ENCODE peak calls at places on chromosomes 2 and 18, in six cellular contexts. One of them, this sample, is unnamed.

GRCh38 chr2:31246184-31246852 is 12.4 kb downstream of the EHD3 start:
- DNase-seq in stimulated activated CD4-positive, alpha-beta T cell treated with anti-CD3 and anti-CD28 coated beads, Interleukin-15, amount 100 ng/mL, for 1 hour: no peak
- DNase-seq in RWPE2: no peak
- DNase-seq in astrocyte of the cerebellum: no peak
- DNase-seq in hypothalamus: no peak
- DNase-seq in lower leg skin: no peak
- DNase-seq in this sample: no peak

GRCh38 chr2:212995920-212996319 is 155.5 kb downstream of the IKZF2 start:
- DNase-seq in stimulated activated CD4-positive, alpha-beta T cell treated with anti-CD3 and anti-CD28 coated beads, Interleukin-15, amount 100 ng/mL, for 1 hour: no peak
- DNase-seq in RWPE2: no peak
- DNase-seq in astrocyte of the cerebellum: peak
- DNase-seq in hypothalamus: no peak
- DNase-seq in lower leg skin: no peak
- DNase-seq in this sample: no peak

GRCh38 chr2:170715932-170716777 is 1.0 kb downstream of the SP5 start:
- DNase-seq in stimulated activated CD4-positive, alpha-beta T cell treated with anti-CD3 and anti-CD28 coated beads, Interleukin-15, amount 100 ng/mL, for 1 hour: no peak
- DNase-seq in RWPE2: no peak
- DNase-seq in astrocyte of the cerebellum: no peak
- DNase-seq in hypothalamus: no peak
- DNase-seq in lower leg skin: no peak
- DNase-seq in this sample: no peak

GRCh38 chr2:166961933-166962332 is 73.7 kb downstream of the XIRP2 start:
- DNase-seq in stimulated activated CD4-positive, alpha-beta T cell treated with anti-CD3 and anti-CD28 coated beads, Interleukin-15, amount 100 ng/mL, for 1 hour: no peak
- DNase-seq in RWPE2: no peak
- DNase-seq in astrocyte of the cerebellum: no peak
- DNase-seq in hypothalamus: no peak
- DNase-seq in lower leg skin: no peak
- DNase-seq in this sample: no peak

GRCh38 chr2:96768083-96768561 is 7.4 kb downstream of the CNNM4 start:
- DNase-seq in stimulated activated CD4-positive, alpha-beta T cell treated with anti-CD3 and anti-CD28 coated beads, Interleukin-15, amount 100 ng/mL, for 1 hour: no peak
- DNase-seq in RWPE2: no peak
- DNase-seq in astrocyte of the cerebellum: no peak
- DNase-seq in hypothalamus: no peak
- DNase-seq in lower leg skin: no peak
- DNase-seq in this sample: no peak

GRCh38 chr2:47046271-47046670 is 108.8 kb downstream of the STPG4 start:
- DNase-seq in stimulated activated CD4-positive, alpha-beta T cell treated with anti-CD3 and anti-CD28 coated beads, Interleukin-15, amount 100 ng/mL, for 1 hour: no peak
- DNase-seq in RWPE2: no peak
- DNase-seq in astrocyte of the cerebellum: no peak
- DNase-seq in hypothalamus: peak
- DNase-seq in lower leg skin: no peak
- DNase-seq in this sample: no peak

GRCh38 chr18:43935051-43935412 is 657.7 kb upstream of the SYT4 start:
- DNase-seq in stimulated activated CD4-positive, alpha-beta T cell treated with anti-CD3 and anti-CD28 coated beads, Interleukin-15, amount 100 ng/mL, for 1 hour: no peak
- DNase-seq in RWPE2: no peak
- DNase-seq in astrocyte of the cerebellum: peak
- DNase-seq in hypothalamus: no peak
- DNase-seq in lower leg skin: no peak
- DNase-seq in this sample: no peak

GRCh38 chr2:156803967-156804366 is 367.8 kb downstream of the GPD2 start:
- DNase-seq in stimulated activated CD4-positive, alpha-beta T cell treated with anti-CD3 and anti-CD28 coated beads, Interleukin-15, amount 100 ng/mL, for 1 hour: no peak
- DNase-seq in RWPE2: no peak
- DNase-seq in astrocyte of the cerebellum: no peak
- DNase-seq in hypothalamus: no peak
- DNase-seq in lower leg skin: no peak
- DNase-seq in this sample: no peak

GRCh38 chr2:105674859-105675541 is 69.7 kb upstream of the NCK2 start:
- DNase-seq in stimulated activated CD4-positive, alpha-beta T cell treated with anti-CD3 and anti-CD28 coated beads, Interleukin-15, amount 100 ng/mL, for 1 hour: no peak
- DNase-seq in RWPE2: no peak
- DNase-seq in astrocyte of the cerebellum: no peak
- DNase-seq in hypothalamus: no peak
- DNase-seq in lower leg skin: no peak
- DNase-seq in this sample: no peak

GRCh38 chr18:59742325-59743111 is 45.3 kb upstream of the CCBE1 start:
- DNase-seq in stimulated activated CD4-positive, alpha-beta T cell treated with anti-CD3 and anti-CD28 coated beads, Interleukin-15, amount 100 ng/mL, for 1 hour: no peak
- DNase-seq in RWPE2: no peak
- DNase-seq in astrocyte of the cerebellum: no peak
- DNase-seq in hypothalamus: no peak
- DNase-seq in lower leg skin: no peak
- DNase-seq in this sample: no peak

GRCh38 chr2:47189635-47190034 is 34.5 kb upstream of the STPG4 start:
- DNase-seq in stimulated activated CD4-positive, alpha-beta T cell treated with anti-CD3 and anti-CD28 coated beads, Interleukin-15, amount 100 ng/mL, for 1 hour: no peak
- DNase-seq in RWPE2: no peak
- DNase-seq in astrocyte of the cerebellum: peak
- DNase-seq in hypothalamus: no peak
- DNase-seq in lower leg skin: no peak
- DNase-seq in this sample: no peak

GRCh38 chr2:161625314-161625919 is 1.2 kb downstream of the SLC4A10 start:
- DNase-seq in stimulated activated CD4-positive, alpha-beta T cell treated with anti-CD3 and anti-CD28 coated beads, Interleukin-15, amount 100 ng/mL, for 1 hour: no peak
- DNase-seq in RWPE2: no peak
- DNase-seq in astrocyte of the cerebellum: no peak
- DNase-seq in hypothalamus: peak
- DNase-seq in lower leg skin: no peak
- DNase-seq in this sample: no peak

GRCh38 chr2:174634130-174635014 is 36.8 kb upstream of the WIPF1 start:
- DNase-seq in stimulated activated CD4-positive, alpha-beta T cell treated with anti-CD3 and anti-CD28 coated beads, Interleukin-15, amount 100 ng/mL, for 1 hour: peak
- DNase-seq in RWPE2: no peak
- DNase-seq in astrocyte of the cerebellum: no peak
- DNase-seq in hypothalamus: no peak
- DNase-seq in lower leg skin: no peak
- DNase-seq in this sample: peak

GRCh38 chr2:216082805-216083204 is 1.1 kb downstream of the TMEM169 start:
- DNase-seq in stimulated activated CD4-positive, alpha-beta T cell treated with anti-CD3 and anti-CD28 coated beads, Interleukin-15, amount 100 ng/mL, for 1 hour: no peak
- DNase-seq in RWPE2: no peak
- DNase-seq in astrocyte of the cerebellum: no peak
- DNase-seq in hypothalamus: peak
- DNase-seq in lower leg skin: no peak
- DNase-seq in this sample: no peak

GRCh38 chr2:86807462-86808275 is 17.0 kb upstream of the CD8A start:
- DNase-seq in stimulated activated CD4-positive, alpha-beta T cell treated with anti-CD3 and anti-CD28 coated beads, Interleukin-15, amount 100 ng/mL, for 1 hour: no peak
- DNase-seq in RWPE2: no peak
- DNase-seq in astrocyte of the cerebellum: no peak
- DNase-seq in hypothalamus: peak
- DNase-seq in lower leg skin: peak
- DNase-seq in this sample: no peak

GRCh38 chr2:37869304-37869703 is 55.8 kb upstream of the RMDN2 start:
- DNase-seq in stimulated activated CD4-positive, alpha-beta T cell treated with anti-CD3 and anti-CD28 coated beads, Interleukin-15, amount 100 ng/mL, for 1 hour: no peak
- DNase-seq in RWPE2: no peak
- DNase-seq in astrocyte of the cerebellum: no peak
- DNase-seq in hypothalamus: no peak
- DNase-seq in lower leg skin: no peak
- DNase-seq in this sample: no peak

GRCh38 chr18:67805261-67805660 is 288.7 kb upstream of the DSEL start:
- DNase-seq in stimulated activated CD4-positive, alpha-beta T cell treated with anti-CD3 and anti-CD28 coated beads, Interleukin-15, amount 100 ng/mL, for 1 hour: no peak
- DNase-seq in RWPE2: no peak
- DNase-seq in astrocyte of the cerebellum: no peak
- DNase-seq in hypothalamus: no peak
- DNase-seq in lower leg skin: no peak
- DNase-seq in this sample: no peak

GRCh38 chr2:120346034-120346666 is at the start of gene INHBB:
- DNase-seq in stimulated activated CD4-positive, alpha-beta T cell treated with anti-CD3 and anti-CD28 coated beads, Interleukin-15, amount 100 ng/mL, for 1 hour: no peak
- DNase-seq in RWPE2: no peak
- DNase-seq in astrocyte of the cerebellum: no peak
- DNase-seq in hypothalamus: no peak
- DNase-seq in lower leg skin: no peak
- DNase-seq in this sample: no peak

GRCh38 chr2:162172802-162173201 is 20.8 kb upstream of the GCG start:
- DNase-seq in stimulated activated CD4-positive, alpha-beta T cell treated with anti-CD3 and anti-CD28 coated beads, Interleukin-15, amount 100 ng/mL, for 1 hour: no peak
- DNase-seq in RWPE2: no peak
- DNase-seq in astrocyte of the cerebellum: no peak
- DNase-seq in hypothalamus: no peak
- DNase-seq in lower leg skin: no peak
- DNase-seq in this sample: no peak

GRCh38 chr2:239747274-239747673 is 277.9 kb downstream of the NDUFA10 start:
- DNase-seq in stimulated activated CD4-positive, alpha-beta T cell treated with anti-CD3 and anti-CD28 coated beads, Interleukin-15, amount 100 ng/mL, for 1 hour: no peak
- DNase-seq in RWPE2: no peak
- DNase-seq in astrocyte of the cerebellum: no peak
- DNase-seq in hypothalamus: no peak
- DNase-seq in lower leg skin: no peak
- DNase-seq in this sample: no peak

GRCh38 chr2:164657129-164657528 is 35.8 kb upstream of the GRB14 start:
- DNase-seq in stimulated activated CD4-positive, alpha-beta T cell treated with anti-CD3 and anti-CD28 coated beads, Interleukin-15, amount 100 ng/mL, for 1 hour: no peak
- DNase-seq in RWPE2: no peak
- DNase-seq in astrocyte of the cerebellum: peak
- DNase-seq in hypothalamus: no peak
- DNase-seq in lower leg skin: no peak
- DNase-seq in this sample: no peak

GRCh38 chr18:3177902-3178687 is 41.7 kb downstream of the MYOM1 start:
- DNase-seq in stimulated activated CD4-positive, alpha-beta T cell treated with anti-CD3 and anti-CD28 coated beads, Interleukin-15, amount 100 ng/mL, for 1 hour: no peak
- DNase-seq in RWPE2: no peak
- DNase-seq in astrocyte of the cerebellum: no peak
- DNase-seq in hypothalamus: no peak
- DNase-seq in lower leg skin: peak
- DNase-seq in this sample: peak

GRCh38 chr2:225027061-225027762 is 15.1 kb downstream of the DOCK10 start:
- DNase-seq in stimulated activated CD4-positive, alpha-beta T cell treated with anti-CD3 and anti-CD28 coated beads, Interleukin-15, amount 100 ng/mL, for 1 hour: no peak
- DNase-seq in RWPE2: no peak
- DNase-seq in astrocyte of the cerebellum: no peak
- DNase-seq in hypothalamus: no peak
- DNase-seq in lower leg skin: no peak
- DNase-seq in this sample: no peak

GRCh38 chr2:204280239-204280638 is 265.0 kb upstream of the PARD3B start:
- DNase-seq in stimulated activated CD4-positive, alpha-beta T cell treated with anti-CD3 and anti-CD28 coated beads, Interleukin-15, amount 100 ng/mL, for 1 hour: no peak
- DNase-seq in RWPE2: no peak
- DNase-seq in astrocyte of the cerebellum: no peak
- DNase-seq in hypothalamus: no peak
- DNase-seq in lower leg skin: no peak
- DNase-seq in this sample: no peak

GRCh38 chr18:77054288-77054605 is 78.3 kb downstream of the MBP start:
- DNase-seq in stimulated activated CD4-positive, alpha-beta T cell treated with anti-CD3 and anti-CD28 coated beads, Interleukin-15, amount 100 ng/mL, for 1 hour: no peak
- DNase-seq in RWPE2: no peak
- DNase-seq in astrocyte of the cerebellum: no peak
- DNase-seq in hypothalamus: no peak
- DNase-seq in lower leg skin: no peak
- DNase-seq in this sample: no peak

GRCh38 chr2:237627463-237628321 is at the start of gene LRRFIP1:
- DNase-seq in stimulated activated CD4-positive, alpha-beta T cell treated with anti-CD3 and anti-CD28 coated beads, Interleukin-15, amount 100 ng/mL, for 1 hour: no peak
- DNase-seq in RWPE2: no peak
- DNase-seq in astrocyte of the cerebellum: no peak
- DNase-seq in hypothalamus: peak
- DNase-seq in lower leg skin: no peak
- DNase-seq in this sample: no peak

GRCh38 chr2:222304737-222305509 is 6.1 kb upstream of the PAX3 start:
- DNase-seq in stimulated activated CD4-positive, alpha-beta T cell treated with anti-CD3 and anti-CD28 coated beads, Interleukin-15, amount 100 ng/mL, for 1 hour: no peak
- DNase-seq in RWPE2: no peak
- DNase-seq in astrocyte of the cerebellum: no peak
- DNase-seq in hypothalamus: no peak
- DNase-seq in lower leg skin: no peak
- DNase-seq in this sample: no peak

GRCh38 chr2:71606244-71606643 is 152.9 kb downstream of the DYSF start:
- DNase-seq in stimulated activated CD4-positive, alpha-beta T cell treated with anti-CD3 and anti-CD28 coated beads, Interleukin-15, amount 100 ng/mL, for 1 hour: no peak
- DNase-seq in RWPE2: peak
- DNase-seq in astrocyte of the cerebellum: no peak
- DNase-seq in hypothalamus: no peak
- DNase-seq in lower leg skin: no peak
- DNase-seq in this sample: no peak

GRCh38 chr18:59833785-59834184 is 66.0 kb upstream of the PMAIP1 start:
- DNase-seq in stimulated activated CD4-positive, alpha-beta T cell treated with anti-CD3 and anti-CD28 coated beads, Interleukin-15, amount 100 ng/mL, for 1 hour: no peak
- DNase-seq in RWPE2: no peak
- DNase-seq in astrocyte of the cerebellum: no peak
- DNase-seq in hypothalamus: no peak
- DNase-seq in lower leg skin: no peak
- DNase-seq in this sample: no peak

GRCh38 chr2:216081487-216082387 is at the start of the genes PECR and TMEM169:
- DNase-seq in stimulated activated CD4-positive, alpha-beta T cell treated with anti-CD3 and anti-CD28 coated beads, Interleukin-15, amount 100 ng/mL, for 1 hour: peak
- DNase-seq in RWPE2: peak
- DNase-seq in astrocyte of the cerebellum: no peak
- DNase-seq in hypothalamus: peak
- DNase-seq in lower leg skin: peak
- DNase-seq in this sample: peak

GRCh38 chr2:172702451-172702850 is 33.2 kb upstream of the RAPGEF4 start:
- DNase-seq in stimulated activated CD4-positive, alpha-beta T cell treated with anti-CD3 and anti-CD28 coated beads, Interleukin-15, amount 100 ng/mL, for 1 hour: no peak
- DNase-seq in RWPE2: no peak
- DNase-seq in astrocyte of the cerebellum: no peak
- DNase-seq in hypothalamus: no peak
- DNase-seq in lower leg skin: no peak
- DNase-seq in this sample: no peak

GRCh38 chr2:33482518-33482917 is 6.1 kb downstream of the RASGRP3 start:
- DNase-seq in stimulated activated CD4-positive, alpha-beta T cell treated with anti-CD3 and anti-CD28 coated beads, Interleukin-15, amount 100 ng/mL, for 1 hour: no peak
- DNase-seq in RWPE2: no peak
- DNase-seq in astrocyte of the cerebellum: no peak
- DNase-seq in hypothalamus: no peak
- DNase-seq in lower leg skin: no peak
- DNase-seq in this sample: no peak

GRCh38 chr18:23377669-23378469 is 75.2 kb upstream of the RIOK3 start:
- DNase-seq in stimulated activated CD4-positive, alpha-beta T cell treated with anti-CD3 and anti-CD28 coated beads, Interleukin-15, amount 100 ng/mL, for 1 hour: no peak
- DNase-seq in RWPE2: no peak
- DNase-seq in astrocyte of the cerebellum: peak
- DNase-seq in hypothalamus: no peak
- DNase-seq in lower leg skin: no peak
- DNase-seq in this sample: no peak

GRCh38 chr2:127576433-127577207 is 41.1 kb downstream of the MYO7B start:
- DNase-seq in stimulated activated CD4-positive, alpha-beta T cell treated with anti-CD3 and anti-CD28 coated beads, Interleukin-15, amount 100 ng/mL, for 1 hour: no peak
- DNase-seq in RWPE2: no peak
- DNase-seq in astrocyte of the cerebellum: no peak
- DNase-seq in hypothalamus: peak
- DNase-seq in lower leg skin: peak
- DNase-seq in this sample: no peak

GRCh38 chr18:44887227-44887631 is 206.5 kb downstream of the SETBP1 start:
- DNase-seq in stimulated activated CD4-positive, alpha-beta T cell treated with anti-CD3 and anti-CD28 coated beads, Interleukin-15, amount 100 ng/mL, for 1 hour: no peak
- DNase-seq in RWPE2: no peak
- DNase-seq in astrocyte of the cerebellum: no peak
- DNase-seq in hypothalamus: no peak
- DNase-seq in lower leg skin: no peak
- DNase-seq in this sample: peak

GRCh38 chr18:57426187-57426586 is 9.0 kb upstream of the ONECUT2 start:
- DNase-seq in stimulated activated CD4-positive, alpha-beta T cell treated with anti-CD3 and anti-CD28 coated beads, Interleukin-15, amount 100 ng/mL, for 1 hour: no peak
- DNase-seq in RWPE2: no peak
- DNase-seq in astrocyte of the cerebellum: no peak
- DNase-seq in hypothalamus: no peak
- DNase-seq in lower leg skin: no peak
- DNase-seq in this sample: no peak

GRCh38 chr18:10131783-10132381 is 218.1 kb downstream of the VAPA start:
- DNase-seq in stimulated activated CD4-positive, alpha-beta T cell treated with anti-CD3 and anti-CD28 coated beads, Interleukin-15, amount 100 ng/mL, for 1 hour: no peak
- DNase-seq in RWPE2: no peak
- DNase-seq in astrocyte of the cerebellum: no peak
- DNase-seq in hypothalamus: peak
- DNase-seq in lower leg skin: no peak
- DNase-seq in this sample: no peak

GRCh38 chr18:37266290-37266689 is 299.3 kb downstream of the CELF4 start:
- DNase-seq in stimulated activated CD4-positive, alpha-beta T cell treated with anti-CD3 and anti-CD28 coated beads, Interleukin-15, amount 100 ng/mL, for 1 hour: no peak
- DNase-seq in RWPE2: no peak
- DNase-seq in astrocyte of the cerebellum: no peak
- DNase-seq in hypothalamus: no peak
- DNase-seq in lower leg skin: no peak
- DNase-seq in this sample: no peak

This sample was measured in stimulated activated naive B cell treated with anti-CD40 and anti-IgM and Interleukin-4, amounts not matched to agents 10 μg/mL and 1 μg/mL and 100 μg/mL, for 72 hours.